ENCODE peak calls at places on chromosomes 6 and 20, in nine cellular contexts. E is foreskin fibroblast, O is endothelial cell, H is GM10248, K is brain microvascular endothelial cell, B is choroid plexus epithelial cell, S is B cell, A is neural crest cell, Y is HFFc6. N is an unnamed sample.

GRCh38 chr6:67450641-67451040 is 1184.4 kb upstream of the ADGRB3 start:
- DNase-seq in S (peak), B (no peak), H (no peak), K (no peak), E (no peak), Y (no peak), O (no peak), A (no peak), N (no peak)

GRCh38 chr20:11686900-11687543 is 230.7 kb upstream of the BTBD3 start:
- DNase-seq in O (peak), Y (no peak), H (no peak), A (no peak), E (peak), S (no peak), K (peak), B (peak), N (no peak)

GRCh38 chr6:104983776-104984175 is 26.9 kb downstream of the LIN28B start:
- DNase-seq in S (no peak), O (no peak), H (no peak), K (no peak), E (no peak), Y (no peak), A (no peak), B (no peak), N (no peak)

GRCh38 chr6:29830409-29830808 is 2.8 kb downstream of the HLA-G start:
- DNase-seq in Y (no peak), B (no peak), S (no peak), O (no peak), H (no peak), K (no peak), E (no peak), A (no peak), N (no peak)

GRCh38 chr6:26240157-26240980 is 124.6 kb upstream of the BTN3A2 start:
- DNase-seq in B (peak), E (peak), K (peak), H (peak), O (peak), Y (peak), A (no peak), S (peak), N (no peak)

GRCh38 chr6:63731946-63732735 is 96.5 kb downstream of the PHF3 start:
- DNase-seq in K (peak), A (no peak), Y (peak), O (no peak), S (no peak), H (no peak), B (peak), E (peak), N (no peak)

GRCh38 chr20:52012093-52012492 is 179.5 kb downstream of the ZFP64 start:
- DNase-seq in B (no peak), O (no peak), Y (no peak), K (no peak), E (peak), H (no peak), S (no peak), A (no peak), N (no peak)

GRCh38 chr6:79713701-79714322 is 82.7 kb downstream of the SH3BGRL2 start:
- DNase-seq in E (peak), H (peak), K (peak), A (peak), O (peak), S (peak), B (peak), Y (no peak), N (peak)

GRCh38 chr6:79909517-79909916 is 37.8 kb downstream of the ELOVL4 start:
- DNase-seq in K (no peak), O (no peak), E (no peak), S (no peak), H (no peak), A (no peak), B (no peak), Y (no peak), N (no peak)

GRCh38 chr20:40108321-40108720 is 580.7 kb downstream of the MAFB start:
- DNase-seq in Y (no peak), E (no peak), S (no peak), B (no peak), K (no peak), A (no peak), O (no peak), H (no peak), N (no peak)

GRCh38 chr20:38982291-38982690 is 20.1 kb downstream of the DHX35 start:
- DNase-seq in A (no peak), E (peak), H (no peak), B (peak), O (no peak), K (no peak), S (no peak), Y (no peak), N (no peak)

GRCh38 chr20:13644010-13644409 is 5.3 kb upstream of the TASP1 start:
- DNase-seq in B (no peak), O (no peak), E (no peak), H (no peak), Y (no peak), A (no peak), K (no peak), S (no peak), N (no peak)

GRCh38 chr6:13614126-13614925 is 809 bp upstream of the NOL7 start:
- DNase-seq in B (peak), K (peak), S (peak), A (peak), Y (peak), E (peak), O (peak), H (peak), N (peak)

GRCh38 chr6:20559924-20560551 is 25.8 kb downstream of the CDKAL1 start:
- DNase-seq in H (no peak), Y (no peak), K (no peak), O (no peak), S (no peak), E (peak), A (no peak), B (peak), N (no peak)

GRCh38 chr6:144349690-144350132 is 64.6 kb downstream of the UTRN start:
- DNase-seq in E (peak), H (no peak), Y (peak), A (no peak), O (no peak), B (peak), S (no peak), K (peak), N (no peak)

GRCh38 chr6:150940951-150941350 is 75.4 kb downstream of the MTHFD1L start:
- DNase-seq in B (peak), S (no peak), O (no peak), Y (no peak), E (peak), A (no peak), K (peak), H (no peak), N (no peak)

GRCh38 chr6:137543114-137543513 is 48.9 kb upstream of the OLIG3 start:
- DNase-seq in B (no peak), O (no peak), Y (no peak), A (no peak), S (no peak), H (no peak), E (no peak), K (no peak), N (no peak)

GRCh38 chr6:150697515-150697914 is 97.8 kb downstream of the PLEKHG1 start:
- DNase-seq in A (no peak), O (no peak), H (no peak), S (no peak), Y (no peak), K (no peak), B (peak), E (peak), N (no peak)

GRCh38 chr20:63664861-63665594 is 6.9 kb downstream of the RTEL1 start:
- DNase-seq in E (peak), B (no peak), Y (no peak), H (no peak), A (no peak), K (no peak), O (no peak), S (no peak), N (no peak)

GRCh38 chr6:116108836-116109235 is 8.2 kb downstream of the NT5DC1 start:
- DNase-seq in K (no peak), B (no peak), O (no peak), H (no peak), Y (no peak), S (no peak), E (no peak), A (no peak), N (no peak)
- TF ChIP-seq CTCF in K (no peak), B (no peak), O (no peak), H (no peak), Y (no peak), S (no peak), E (no peak), A (no peak), N (no peak)

GRCh38 chr6:166902211-166902755 is 54.1 kb downstream of the RNASET2 start:
- DNase-seq in K (no peak), S (no peak), O (no peak), A (no peak), H (no peak), Y (no peak), B (no peak), E (no peak), N (no peak)

GRCh38 chr6:166903027-166903426 is 53.3 kb downstream of the RNASET2 start:
- DNase-seq in H (peak), Y (no peak), E (no peak), S (no peak), O (no peak), K (peak), B (peak), A (no peak), N (no peak)

GRCh38 chr6:166900130-166900708 is 56.1 kb downstream of the RNASET2 start:
- DNase-seq in K (no peak), O (no peak), B (no peak), S (no peak), A (no peak), E (no peak), H (no peak), Y (no peak), N (no peak)

GRCh38 chr6:166901626-166902025 is 54.7 kb downstream of the RNASET2 start:
- DNase-seq in S (no peak), K (no peak), H (no peak), O (no peak), E (no peak), B (no peak), A (no peak), Y (no peak), N (no peak)

GRCh38 chr6:166900956-166901607 is 55.3 kb downstream of the RNASET2 start:
- DNase-seq in H (no peak), K (no peak), E (no peak), A (no peak), O (no peak), Y (no peak), S (no peak), B (no peak), N (no peak)
- TF ChIP-seq CTCF in H (no peak), K (no peak), E (no peak), A (no peak), O (no peak), Y (no peak), S (no peak), B (no peak), N (no peak)

DNA sequence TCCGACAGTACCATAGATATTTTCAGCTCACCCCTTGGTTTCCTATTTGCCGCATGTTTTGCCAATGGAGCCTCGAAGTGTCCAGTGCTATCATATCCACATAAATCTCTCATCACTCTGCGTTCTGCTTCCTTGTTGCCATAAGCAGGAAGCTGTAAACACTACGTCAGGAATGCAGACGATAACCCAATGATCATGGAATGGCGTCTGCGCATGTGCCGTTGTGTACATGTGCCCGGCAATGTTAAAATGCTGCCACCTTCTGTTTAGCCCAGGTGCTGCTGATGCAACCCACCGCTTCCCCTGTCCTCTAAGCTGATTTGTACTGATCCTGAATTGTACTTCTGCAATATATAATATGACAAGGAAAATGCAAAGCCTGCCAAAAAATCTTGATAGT is 607.5 kb downstream of the HDGFL1 start:
- DNase-seq in K (no peak), S (no peak), H (no peak), O (no peak), Y (peak), E (peak), B (no peak), A (no peak), N (no peak)
- TF ChIP-seq CTCF in K (no peak), S (no peak), H (no peak), O (no peak), Y (peak), E (peak), B (peak), A (no peak), N (no peak)

GRCh38 chr6:139701695-139702094 is 327.2 kb upstream of the CITED2 start:
- DNase-seq in A (no peak), O (no peak), H (no peak), E (no peak), B (no peak), Y (no peak), S (no peak), K (no peak), N (no peak)
- TF ChIP-seq CTCF in A (no peak), O (no peak), H (no peak), E (no peak), B (no peak), Y (no peak), S (no peak), K (no peak), N (no peak)

GRCh38 chr6:116096979-116097816 is 3.5 kb upstream of the NT5DC1 start:
- DNase-seq in B (peak), O (no peak), S (peak), E (peak), H (no peak), A (no peak), K (no peak), Y (no peak), N (no peak)
- TF ChIP-seq CTCF in B (peak), O (peak), S (peak), E (peak), H (peak), A (peak), K (peak), Y (peak), N (peak)

GRCh38 chr6:152462716-152463115 is 174.4 kb downstream of the SYNE1 start:
- DNase-seq in S (no peak), B (no peak), Y (no peak), E (no peak), K (no peak), H (no peak), A (no peak), O (no peak), N (no peak)
- TF ChIP-seq CTCF in S (no peak), B (no peak), Y (no peak), E (no peak), K (no peak), H (no peak), A (no peak), O (no peak), N (no peak)

GRCh38 chr6:37742401-37742760 is 44.7 kb upstream of the MDGA1 start:
- DNase-seq in K (no peak), S (no peak), H (no peak), Y (no peak), B (no peak), A (no peak), E (no peak), O (no peak), N (no peak)

GRCh38 chr6:37738216-37738615 is 40.5 kb upstream of the MDGA1 start:
- DNase-seq in B (no peak), S (no peak), K (no peak), H (no peak), O (no peak), A (no peak), E (no peak), Y (no peak), N (no peak)

GRCh38 chr6:37739618-37740017 is 41.9 kb upstream of the MDGA1 start:
- DNase-seq in K (no peak), H (no peak), B (no peak), A (no peak), O (no peak), E (no peak), Y (no peak), S (no peak), N (no peak)

GRCh38 chr6:37745748-37746147 is 48.1 kb upstream of the MDGA1 start:
- DNase-seq in S (no peak), E (no peak), A (no peak), K (no peak), Y (no peak), H (no peak), B (no peak), O (no peak), N (no peak)

DNA sequence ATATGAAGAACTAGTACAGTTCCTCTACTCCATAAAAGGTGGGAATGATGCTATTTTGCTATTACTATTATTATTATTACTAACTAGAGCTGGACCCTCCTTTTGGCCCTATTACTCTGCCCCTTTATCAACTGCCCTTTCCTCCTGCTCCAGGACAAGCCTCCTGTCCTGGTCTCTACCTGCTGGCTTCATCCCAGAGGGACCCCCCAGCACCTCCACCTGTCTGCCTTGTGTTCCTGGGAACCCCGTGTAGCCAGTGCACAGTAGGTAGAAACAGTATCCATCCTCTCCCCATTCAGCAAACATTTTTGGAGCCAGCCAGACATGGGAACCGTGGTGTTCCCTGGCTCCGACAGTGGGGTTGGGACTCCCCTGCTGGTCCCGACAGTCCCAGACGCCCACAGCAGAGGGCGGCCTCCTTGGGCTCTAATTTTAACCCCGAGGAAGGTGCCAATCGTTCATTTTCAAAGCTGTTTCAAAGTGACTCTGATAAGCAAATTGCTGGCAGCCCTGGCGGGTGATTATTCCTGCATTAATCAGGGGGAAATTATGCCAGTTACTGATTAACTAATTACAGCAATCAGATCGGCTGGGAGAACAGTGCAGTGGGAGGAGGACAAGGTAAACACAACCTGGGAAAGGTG is 44.2 kb upstream of the MDGA1 start:
- DNase-seq in K (no peak), S (no peak), A (peak), B (no peak), Y (no peak), O (peak), E (no peak), H (no peak), N (peak)
- TF ChIP-seq CTCF in K (peak), S (peak), A (peak), B (peak), Y (peak), O (no peak), E (peak), H (peak), N (peak)